ENCODE peak calls at places on chromosomes 1 and 21, in nine cellular contexts. D, S, W, N, I, F, G, J and K are unnamed samples.

GRCh38 chr1:66271216-66271903 is 262.6 kb upstream of the SGIP1 start:
- DNase-seq in G (peak), J (peak), D (peak), N (peak), F (peak), S (peak), I (peak), W (peak), K (peak)

GRCh38 chr21:43353282-43354010 is 73.5 kb downstream of the SIK1 start:
- DNase-seq in J (no peak), I (no peak), F (no peak), D (no peak), S (no peak), N (no peak), W (no peak), G (no peak), K (no peak)

GRCh38 chr21:35217504-35218060 is 168.5 kb upstream of the RUNX1 start:
- DNase-seq in W (no peak), N (no peak), F (no peak), J (no peak), D (peak), G (no peak), I (no peak), S (no peak), K (peak)

GRCh38 chr21:16194851-16195251 is 465.1 kb downstream of the USP25 start:
- DNase-seq in J (no peak), S (no peak), G (no peak), D (no peak), I (no peak), N (no peak), W (no peak), F (peak), K (peak)

GRCh38 chr1:59477286-59477685 is 180.4 kb downstream of the FGGY start:
- DNase-seq in F (no peak), I (no peak), N (no peak), S (no peak), W (no peak), D (peak), J (no peak), G (no peak), K (peak)

GRCh38 chr1:39258146-39258924 is 53.8 kb downstream of the MACF1 start:
- DNase-seq in S (no peak), N (peak), J (peak), G (peak), W (peak), F (peak), I (no peak), D (peak), K (no peak)

GRCh38 chr1:52632732-52633290 is at the start of gene SHISAL2A:
- DNase-seq in D (no peak), W (peak), S (no peak), G (no peak), I (no peak), J (peak), F (no peak), N (peak), K (no peak)

GRCh38 chr1:177130426-177130825 is 34.1 kb downstream of the ASTN1 start:
- DNase-seq in I (no peak), J (no peak), G (no peak), D (no peak), S (no peak), N (no peak), F (no peak), W (no peak), K (no peak)

GRCh38 chr21:41369915-41370839 is 8.3 kb downstream of the MX2 start:
- DNase-seq in G (no peak), D (no peak), I (no peak), F (no peak), S (no peak), W (no peak), J (peak), N (peak), K (no peak)